ENCODE peak calls at places on chromosomes 5 and 9, in seven cellular contexts. H is hepatocyte, G is nephron progenitor cell, P is GM13977, F is heart right ventricle, D is fibroblast of mammary gland, E is heart left ventricle. Z is an unnamed sample.

GRCh38 chr5:6676702-6677101 is 36.5 kb upstream of the TENT4A start:
- DNase-seq in H (no peak), G (no peak), P (no peak), F (no peak), D (peak; percentile 60), E (no peak), Z (no peak)

GRCh38 chr9:109599131-109599530 is 101.0 kb upstream of the PTPN3 start:
- DNase-seq in H (no peak), G (no peak), P (no peak), F (no peak), D (peak; percentile 18), E (no peak), Z (no peak)

GRCh38 chr9:18587988-18588387 is 114.0 kb downstream of the ADAMTSL1 start:
- DNase-seq in H (no peak), G (no peak), P (no peak), F (no peak), D (peak; percentile 50), E (no peak), Z (peak; percentile 33)

GRCh38 chr5:59036274-59036961 is 453.5 kb downstream of the RAB3C start:
- DNase-seq in H (peak; percentile 79), G (no peak), P (no peak), F (no peak), D (peak; percentile 98), E (no peak), Z (peak; percentile 99)

GRCh38 chr9:128103589-128103962 is 24.0 kb downstream of the PTGES2 start:
- DNase-seq in H (peak; percentile 54), G (no peak), P (no peak), F (no peak), D (no peak), E (no peak), Z (no peak)

GRCh38 chr9:134781895-134782294 is 98.7 kb upstream of the FCN2 start:
- DNase-seq in H (no peak), G (peak; percentile 54), P (no peak), F (no peak), D (no peak), E (no peak), Z (no peak)

GRCh38 chr5:92581690-92582089 is 999.3 kb downstream of the NR2F1-AS1 start:
- DNase-seq in H (no peak), G (no peak), P (no peak), F (no peak), D (no peak), E (no peak), Z (no peak)

GRCh38 chr5:168254013-168254693 is 37.3 kb upstream of the WWC1 start:
- DNase-seq in H (no peak), G (no peak), P (no peak), F (no peak), D (no peak), E (no peak), Z (no peak)

GRCh38 chr5:116229131-116229530 is 144.3 kb downstream of the COMMD10 start:
- DNase-seq in H (no peak), G (no peak), P (no peak), F (no peak), D (no peak), E (no peak), Z (no peak)

GRCh38 chr9:13992136-13992798 is 321.7 kb downstream of the NFIB start:
- DNase-seq in H (no peak), G (no peak), P (no peak), F (no peak), D (no peak), E (no peak), Z (peak; percentile 83)

GRCh38 chr5:41649659-41650058 is 139.3 kb upstream of the PLCXD3 start:
- DNase-seq in H (no peak), G (no peak), P (no peak), F (no peak), D (peak; percentile 84), E (no peak), Z (peak; percentile 64)

GRCh38 chr5:166562246-166562645 is 1729.2 kb upstream of the WWC1 start:
- DNase-seq in H (no peak), G (no peak), P (no peak), F (no peak), D (no peak), E (no peak), Z (no peak)

GRCh38 chr5:156411-157072 is 34.8 kb upstream of the LRRC14B start:
- DNase-seq in H (no peak), G (no peak), P (no peak), F (no peak), D (no peak), E (no peak), Z (no peak)

GRCh38 chr9:114836769-114837168 is 30.9 kb upstream of the TNFSF15 start:
- DNase-seq in H (no peak), G (no peak), P (no peak), F (no peak), D (peak; percentile 51), E (no peak), Z (no peak)

GRCh38 chr9:91905958-91906585 is 44.0 kb downstream of the ROR2 start:
- DNase-seq in H (no peak), G (no peak), P (peak; percentile 40), F (peak; percentile 40), D (no peak), E (peak; percentile 27), Z (no peak)

GRCh38 chr5:39599721-39600431 is 175.1 kb upstream of the DAB2 start:
- DNase-seq in H (peak; percentile 84), G (no peak), P (no peak), F (no peak), D (peak; percentile 86), E (no peak), Z (peak; percentile 89)

GRCh38 chr9:19379283-19379682 is 753 bp downstream of the RPS6 start:
- DNase-seq in H (no peak), G (no peak), P (no peak), F (no peak), D (no peak), E (no peak), Z (no peak)

GRCh38 chr5:39092581-39093350 is 18.6 kb upstream of the RICTOR start:
- DNase-seq in H (peak; percentile 21), G (no peak), P (no peak), F (no peak), D (peak; percentile 58), E (no peak), Z (peak; percentile 26)

GRCh38 chr9:101018391-101018990 is 10.0 kb upstream of the PLPPR1 start:
- DNase-seq in H (no peak), G (no peak), P (no peak), F (no peak), D (no peak), E (no peak), Z (no peak)

GRCh38 chr5:78504726-78505431 is 143.7 kb downstream of the LHFPL2 start:
- DNase-seq in H (peak; percentile 72), G (no peak), P (no peak), F (peak; percentile 80), D (peak; percentile 100), E (peak; percentile 90), Z (peak; percentile 93)

GRCh38 chr5:6812800-6813731 is 99.8 kb downstream of the TENT4A start:
- DNase-seq in H (peak; percentile 28), G (no peak), P (no peak), F (no peak), D (peak; percentile 40), E (no peak), Z (peak; percentile 57)

GRCh38 chr9:129665008-129665771 is at the start of gene PRRX2:
- DNase-seq in H (peak; percentile 77), G (peak; percentile 76), P (peak; percentile 54), F (peak; percentile 44), D (no peak), E (peak; percentile 41), Z (no peak)

GRCh38 chr5:55160493-55161209 is 680 bp downstream of the GPX8 start:
- DNase-seq in H (peak; percentile 86), G (peak; percentile 39), P (no peak), F (no peak), D (peak; percentile 95), E (peak; percentile 50), Z (peak; percentile 98)

GRCh38 chr5:120644516-120644915 is 180.4 kb downstream of the PRR16 start:
- DNase-seq in H (no peak), G (no peak), P (no peak), F (no peak), D (peak; percentile 5), E (no peak), Z (peak; percentile 18)

GRCh38 chr5:151093476-151093889 is 12.6 kb upstream of the TNIP1 start:
- DNase-seq in H (peak; percentile 57), G (no peak), P (no peak), F (no peak), D (peak; percentile 97), E (no peak), Z (peak; percentile 95)

GRCh38 chr9:83721509-83721908 is 13.8 kb upstream of the UBQLN1 start:
- DNase-seq in H (no peak), G (no peak), P (no peak), F (no peak), D (no peak), E (no peak), Z (no peak)

GRCh38 chr9:124820606-124821246 is 32.5 kb upstream of the WDR38 start:
- DNase-seq in H (no peak), G (no peak), P (no peak), F (no peak), D (no peak), E (no peak), Z (no peak)

GRCh38 chr9:132447346-132447745 is 37.3 kb downstream of the CFAP77 start:
- DNase-seq in H (no peak), G (peak; percentile 67), P (no peak), F (no peak), D (no peak), E (no peak), Z (peak; percentile 1)

GRCh38 chr9:4389755-4390154 is 89.9 kb upstream of the GLIS3 start:
- DNase-seq in H (no peak), G (no peak), P (no peak), F (no peak), D (no peak), E (no peak), Z (peak; percentile 50)

GRCh38 chr5:57097526-57097925 is 76.3 kb upstream of the GPBP1 start:
- DNase-seq in H (peak; percentile 51), G (no peak), P (no peak), F (no peak), D (no peak), E (no peak), Z (no peak)

GRCh38 chr5:57094753-57095683 is 78.8 kb upstream of the GPBP1 start:
- DNase-seq in H (peak; percentile 24), G (no peak), P (no peak), F (no peak), D (peak; percentile 7), E (no peak), Z (peak; percentile 8)
- TF ChIP-seq CTCF in H (peak; percentile 24), G (no peak), P (peak; percentile 34), F (no peak), D (peak; percentile 18), E (no peak), Z (peak; percentile 47)

GRCh38 chr5:149466457-149466972 is 84.7 kb downstream of the CSNK1A1 start:
- DNase-seq in H (peak; percentile 58), G (peak; percentile 30), P (no peak), F (no peak), D (peak; percentile 97), E (no peak), Z (peak; percentile 63)
- TF ChIP-seq CTCF in H (no peak), G (no peak), P (no peak), F (no peak), D (no peak), E (no peak), Z (no peak)

GRCh38 chr9:105244996-105245719 is 707 bp downstream of the SLC44A1 start:
- DNase-seq in H (peak; percentile 85), G (peak; percentile 56), P (peak; percentile 53), F (peak; percentile 46), D (peak; percentile 35), E (peak; percentile 40), Z (peak; percentile 41)
- TF ChIP-seq CTCF in H (peak; percentile 48), G (no peak), P (peak; percentile 32), F (no peak), D (no peak), E (no peak), Z (peak; percentile 18)

GRCh38 chr5:131541071-131541470 is 94.0 kb downstream of the RAPGEF6 start:
- DNase-seq in H (no peak), G (no peak), P (no peak), F (no peak), D (peak; percentile 35), E (no peak), Z (no peak)
- TF ChIP-seq CTCF in H (no peak), G (no peak), P (no peak), F (no peak), D (no peak), E (no peak), Z (no peak)

Z was measured in choroid plexus epithelial cell.